ENCODE peak calls at places on chromosomes 11 and 22, in four cellular contexts. B, X, C and H are unnamed samples.
A peak's percentile ranks its signal among the peaks of the same experiment; 100 is the strongest.

GRCh38 chr11:121870202-121871045 is 245.6 kb downstream of the BLID start:
- DNase-seq in B (no peak), X (no peak), C (peak; percentile 28), H (no peak)

GRCh38 chr11:125435461-125436238 is 60.4 kb downstream of the FEZ1 start:
- DNase-seq in B (no peak), X (no peak), C (no peak), H (no peak)

GRCh38 chr11:8230921-8231847 is 32.5 kb downstream of the LMO1 start:
- DNase-seq in B (no peak), X (no peak), C (no peak), H (no peak)

GRCh38 chr11:119359365-119360229 is 13.1 kb upstream of the MFRP start:
- DNase-seq in B (no peak), X (no peak), C (no peak), H (no peak)

GRCh38 chr11:36048496-36049247 is 104.8 kb downstream of the LDLRAD3 start:
- DNase-seq in B (no peak), X (no peak), C (peak; percentile 51), H (no peak)

GRCh38 chr11:48103621-48104561 is 112.7 kb upstream of the OR4B1 start:
- DNase-seq in B (peak; percentile 63), X (no peak), C (no peak), H (no peak)

GRCh38 chr22:50218996-50219727 is 18.4 kb downstream of the SELENOO start:
- DNase-seq in B (peak; percentile 42), X (peak; percentile 89), C (peak; percentile 89), H (peak; percentile 47)

GRCh38 chr11:107741044-107741823 is 29.4 kb upstream of the SLN start:
- DNase-seq in B (peak; percentile 18), X (no peak), C (peak; percentile 52), H (peak; percentile 13)

GRCh38 chr22:30117256-30117655 is 37.0 kb downstream of the HORMAD2 start:
- DNase-seq in B (no peak), X (no peak), C (no peak), H (no peak)

GRCh38 chr11:61695917-61696316 is 15.7 kb downstream of the DAGLA start:
- DNase-seq in B (peak; percentile 74), X (peak; percentile 79), C (peak; percentile 41), H (no peak)

GRCh38 chr22:49004484-49005399 is 822.9 kb downstream of the BRD1 start:
- DNase-seq in B (no peak), X (no peak), C (no peak), H (no peak)

GRCh38 chr11:10456519-10456918 is 1.5 kb downstream of the AMPD3 start:
- DNase-seq in B (no peak), X (no peak), C (no peak), H (no peak)
- H3K4me3 ChIP-seq in B (peak overlapping the region; percentile 36), X (peak overlapping the region; percentile 48), C (peak overlapping the region; percentile 18), H (peak overlapping the region; percentile 66)

GRCh38 chr11:69049490-69049867 is 747 bp downstream of the TPCN2 start:
- DNase-seq in B (no peak), X (no peak), C (no peak), H (no peak)
- H3K27ac ChIP-seq in B (peak overlapping the region; percentile 92), X (peak overlapping the region; percentile 90), C (peak overlapping the region; percentile 88), H (no peak overlapping the region)

DNA sequence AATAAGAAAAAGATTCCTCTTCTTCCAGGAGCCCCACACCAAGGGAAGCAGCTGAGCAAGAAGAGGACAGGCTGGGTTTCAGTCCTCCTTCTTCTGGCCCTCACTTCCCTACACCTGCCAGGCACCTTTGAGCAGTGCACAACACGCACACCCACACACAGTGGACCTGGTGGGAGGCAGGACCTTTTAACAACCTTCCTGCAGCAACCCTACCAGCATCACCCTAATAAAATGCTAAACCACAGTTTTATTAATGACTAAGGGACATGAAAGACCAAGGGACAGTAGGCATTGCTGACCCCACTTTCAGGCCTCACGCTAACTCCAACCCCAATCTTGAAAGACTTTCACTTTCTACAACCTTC is 12.2 kb downstream of the ARAP1 start:
- DNase-seq in B (no peak), X (peak; percentile 3), C (no peak), H (no peak)
- H3K4me3 ChIP-seq in B (no peak overlapping the region), X (no peak overlapping the region), C (no peak overlapping the region), H (no peak overlapping the region)

GRCh38 chr22:35126993-35127392 is 61.0 kb downstream of the ISX start:
- DNase-seq in B (no peak), X (no peak), C (no peak), H (no peak)
- H3K27ac ChIP-seq in B (no peak overlapping the region), X (no peak overlapping the region), C (no peak overlapping the region), H (no peak overlapping the region)

DNA sequence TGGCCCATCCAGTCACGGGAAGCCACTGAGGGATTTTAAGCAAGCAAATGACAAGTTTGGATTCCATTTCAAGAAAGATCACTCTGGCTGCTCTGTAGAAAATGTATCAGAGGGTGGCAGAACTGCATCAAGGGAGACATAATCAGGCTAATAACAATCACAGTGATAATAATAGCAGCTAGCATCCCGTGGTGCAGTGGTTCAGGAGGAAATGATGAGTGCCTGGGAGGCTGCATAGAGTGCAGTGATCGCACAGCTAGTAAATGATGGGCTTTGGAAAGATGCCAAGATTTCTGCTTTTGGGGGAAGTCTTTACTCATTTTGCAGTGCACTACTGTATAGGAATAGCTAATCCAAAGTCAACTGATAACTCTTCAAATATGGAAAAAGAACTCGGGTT is 35.8 kb downstream of the TNRC6B start:
- DNase-seq in B (no peak), X (no peak), C (no peak), H (no peak)
- H3K4me3 ChIP-seq in B (no peak overlapping the region), X (no peak overlapping the region), C (no peak overlapping the region), H (no peak overlapping the region)

GRCh38 chr11:44300881-44301855 is 8.8 kb downstream of the ALX4 start:
- DNase-seq in B (peak; percentile 72), X (no peak), C (no peak), H (no peak)

GRCh38 chr11:44301856-44302231 is 8.1 kb downstream of the ALX4 start:
- DNase-seq in B (peak; percentile 74), X (no peak), C (no peak), H (no peak)

GRCh38 chr11:44305149-44305642 is 4.7 kb downstream of the ALX4 start:
- DNase-seq in B (no peak), X (no peak), C (peak; percentile 39), H (no peak)

GRCh38 chr11:44304091-44305084 is 5.6 kb downstream of the ALX4 start:
- DNase-seq in B (no peak), X (no peak), C (no peak), H (no peak)

DNA sequence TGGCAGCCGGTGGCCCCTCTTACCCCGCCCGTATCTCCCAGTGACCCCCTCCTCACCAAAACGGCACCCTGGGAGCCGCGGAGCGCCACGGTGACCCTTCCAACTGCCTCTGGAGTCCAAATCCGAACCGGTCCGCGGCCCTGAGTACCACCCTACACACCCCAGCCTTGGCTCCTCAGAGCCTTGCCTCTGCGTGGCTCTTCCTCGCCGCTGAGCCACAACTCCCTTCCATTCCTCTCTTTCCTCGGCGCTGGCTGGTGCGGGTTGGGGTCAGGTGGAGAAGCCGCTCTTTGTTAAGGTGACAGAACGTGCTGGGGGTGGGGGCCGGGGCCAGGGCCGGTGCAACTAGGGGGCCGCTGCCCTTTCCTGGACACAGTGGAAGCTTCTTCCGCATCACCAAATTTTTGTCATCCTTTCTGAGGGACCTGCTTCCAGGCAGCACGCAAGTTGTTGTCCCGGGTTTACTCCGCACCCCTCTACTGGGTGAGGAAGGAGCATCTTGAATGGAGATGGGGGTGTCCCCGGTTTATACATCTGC is 6.5 kb downstream of the ALX4 start:
- DNase-seq in B (no peak), X (no peak), C (no peak), H (no peak)
- H3K27ac ChIP-seq in B (peak overlapping the region; percentile 83), X (no peak overlapping the region), C (no peak overlapping the region), H (no peak overlapping the region)

GRCh38 chr11:14577835-14578529 is 57.8 kb upstream of the PSMA1 start:
- DNase-seq in B (no peak), X (no peak), C (no peak), H (no peak)
- H3K4me3 ChIP-seq in B (no peak overlapping the region), X (no peak overlapping the region), C (no peak overlapping the region), H (no peak overlapping the region)